ENCODE peak calls at places on chromosomes 7 and 10, in eight cellular contexts. One of them, this sample, is unnamed.

GRCh38 chr7:143503261-143503660 is 25.6 kb downstream of the TAS2R41 start:
- DNase-seq in mesenchymal stem cell: no peak
- DNase-seq in PC-9: no peak
- DNase-seq in DND-41: no peak
- DNase-seq in HepG2: no peak
- DNase-seq in neuronal stem cell: no peak
- DNase-seq in PC-3: no peak
- DNase-seq in hepatocyte: no peak
- DNase-seq in this sample: no peak

GRCh38 chr10:130763491-130763890 is 548.0 kb downstream of the TCERG1L start:
- DNase-seq in mesenchymal stem cell: no peak
- DNase-seq in PC-9: no peak
- DNase-seq in DND-41: no peak
- DNase-seq in HepG2: no peak
- DNase-seq in neuronal stem cell: no peak
- DNase-seq in PC-3: no peak
- DNase-seq in hepatocyte: no peak
- DNase-seq in this sample: no peak

GRCh38 chr10:92678196-92678595 is 11.6 kb upstream of the HHEX start:
- DNase-seq in mesenchymal stem cell: no peak
- DNase-seq in PC-9: no peak
- DNase-seq in DND-41: no peak
- DNase-seq in HepG2: no peak
- DNase-seq in neuronal stem cell: no peak
- DNase-seq in PC-3: no peak
- DNase-seq in hepatocyte: no peak
- DNase-seq in this sample: no peak

GRCh38 chr7:122166708-122167107 is 22.7 kb upstream of the AASS start:
- DNase-seq in mesenchymal stem cell: peak; percentile 61
- DNase-seq in PC-9: peak; percentile 68
- DNase-seq in DND-41: no peak
- DNase-seq in HepG2: no peak
- DNase-seq in neuronal stem cell: no peak
- DNase-seq in PC-3: peak; percentile 64
- DNase-seq in hepatocyte: peak; percentile 23
- DNase-seq in this sample: no peak

GRCh38 chr10:62726142-62726541 is 78.4 kb upstream of the ADO start:
- DNase-seq in mesenchymal stem cell: no peak
- DNase-seq in PC-9: no peak
- DNase-seq in DND-41: no peak
- DNase-seq in HepG2: no peak
- DNase-seq in neuronal stem cell: no peak
- DNase-seq in PC-3: peak; percentile 86
- DNase-seq in hepatocyte: no peak
- DNase-seq in this sample: no peak

GRCh38 chr7:96501318-96501717 is 179.4 kb upstream of the SLC25A13 start:
- DNase-seq in mesenchymal stem cell: no peak
- DNase-seq in PC-9: no peak
- DNase-seq in DND-41: no peak
- DNase-seq in HepG2: no peak
- DNase-seq in neuronal stem cell: no peak
- DNase-seq in PC-3: no peak
- DNase-seq in hepatocyte: no peak
- DNase-seq in this sample: no peak

GRCh38 chr10:95755511-95756004 is 405 bp upstream of the ENTPD1 start:
- DNase-seq in mesenchymal stem cell: peak; percentile 53
- DNase-seq in PC-9: no peak
- DNase-seq in DND-41: no peak
- DNase-seq in HepG2: peak; percentile 6
- DNase-seq in neuronal stem cell: no peak
- DNase-seq in PC-3: peak; percentile 16
- DNase-seq in hepatocyte: peak; percentile 65
- DNase-seq in this sample: peak; percentile 15

GRCh38 chr10:46052057-46052790 is 6.2 kb upstream of the MSMB start:
- DNase-seq in mesenchymal stem cell: peak; percentile 38
- DNase-seq in PC-9: no peak
- DNase-seq in DND-41: no peak
- DNase-seq in HepG2: peak; percentile 98
- DNase-seq in neuronal stem cell: no peak
- DNase-seq in PC-3: peak; percentile 33
- DNase-seq in hepatocyte: no peak
- DNase-seq in this sample: peak; percentile 51

GRCh38 chr7:2016021-2016631 is 216.6 kb downstream of the MAD1L1 start:
- DNase-seq in mesenchymal stem cell: no peak
- DNase-seq in PC-9: no peak
- DNase-seq in DND-41: no peak
- DNase-seq in HepG2: no peak
- DNase-seq in neuronal stem cell: no peak
- DNase-seq in PC-3: no peak
- DNase-seq in hepatocyte: no peak
- DNase-seq in this sample: no peak

GRCh38 chr7:139041378-139042053 is 5.7 kb upstream of the ZC3HAV1L start:
- DNase-seq in mesenchymal stem cell: no peak
- DNase-seq in PC-9: no peak
- DNase-seq in DND-41: no peak
- DNase-seq in HepG2: no peak
- DNase-seq in neuronal stem cell: no peak
- DNase-seq in PC-3: no peak
- DNase-seq in hepatocyte: no peak
- DNase-seq in this sample: no peak

GRCh38 chr7:39758234-39758970 is 135.0 kb downstream of the RALA start:
- DNase-seq in mesenchymal stem cell: no peak
- DNase-seq in PC-9: no peak
- DNase-seq in DND-41: no peak
- DNase-seq in HepG2: no peak
- DNase-seq in neuronal stem cell: no peak
- DNase-seq in PC-3: no peak
- DNase-seq in hepatocyte: no peak
- DNase-seq in this sample: no peak

GRCh38 chr10:47040041-47040491 is 128.8 kb downstream of the PTPN20 start:
- DNase-seq in mesenchymal stem cell: no peak
- DNase-seq in PC-9: no peak
- DNase-seq in DND-41: no peak
- DNase-seq in HepG2: no peak
- DNase-seq in neuronal stem cell: no peak
- DNase-seq in PC-3: no peak
- DNase-seq in hepatocyte: no peak
- DNase-seq in this sample: no peak

GRCh38 chr7:39017369-39017768 is 39.7 kb downstream of the POU6F2 start:
- DNase-seq in mesenchymal stem cell: no peak
- DNase-seq in PC-9: no peak
- DNase-seq in DND-41: no peak
- DNase-seq in HepG2: no peak
- DNase-seq in neuronal stem cell: no peak
- DNase-seq in PC-3: no peak
- DNase-seq in hepatocyte: no peak
- DNase-seq in this sample: no peak

GRCh38 chr7:71313562-71313961 is 181.6 kb downstream of the GALNT17 start:
- DNase-seq in mesenchymal stem cell: no peak
- DNase-seq in PC-9: no peak
- DNase-seq in DND-41: no peak
- DNase-seq in HepG2: no peak
- DNase-seq in neuronal stem cell: no peak
- DNase-seq in PC-3: no peak
- DNase-seq in hepatocyte: no peak
- DNase-seq in this sample: peak; percentile 47

GRCh38 chr7:117098457-117098856 is 145.2 kb downstream of the ST7 start:
- DNase-seq in mesenchymal stem cell: peak; percentile 73
- DNase-seq in PC-9: no peak
- DNase-seq in DND-41: no peak
- DNase-seq in HepG2: no peak
- DNase-seq in neuronal stem cell: no peak
- DNase-seq in PC-3: peak; percentile 63
- DNase-seq in hepatocyte: no peak
- DNase-seq in this sample: no peak

GRCh38 chr7:55108818-55109217 is 90.0 kb downstream of the EGFR start:
- DNase-seq in mesenchymal stem cell: no peak
- DNase-seq in PC-9: no peak
- DNase-seq in DND-41: no peak
- DNase-seq in HepG2: no peak
- DNase-seq in neuronal stem cell: no peak
- DNase-seq in PC-3: peak; percentile 27
- DNase-seq in hepatocyte: no peak
- DNase-seq in this sample: no peak
- H3K4me2 ChIP-seq in mesenchymal stem cell: no peak overlapping the region
- H3K4me2 ChIP-seq in PC-9: peak overlapping the region; percentile 45
- H3K4me2 ChIP-seq in DND-41: no peak overlapping the region
- H3K4me2 ChIP-seq in HepG2: no peak overlapping the region
- H3K4me2 ChIP-seq in neuronal stem cell: no peak overlapping the region
- H3K4me2 ChIP-seq in PC-3: peak overlapping the region; percentile 72
- H3K4me2 ChIP-seq in hepatocyte: peak overlapping the region; percentile 35
- H3K4me2 ChIP-seq in this sample: no peak overlapping the region

GRCh38 chr7:21099432-21099831 is 312.7 kb upstream of the SP8 start:
- DNase-seq in mesenchymal stem cell: peak; percentile 21
- DNase-seq in PC-9: no peak
- DNase-seq in DND-41: no peak
- DNase-seq in HepG2: no peak
- DNase-seq in neuronal stem cell: no peak
- DNase-seq in PC-3: no peak
- DNase-seq in hepatocyte: no peak
- DNase-seq in this sample: no peak
- H3K4me2 ChIP-seq in mesenchymal stem cell: no peak overlapping the region
- H3K4me2 ChIP-seq in PC-9: no peak overlapping the region
- H3K4me2 ChIP-seq in DND-41: no peak overlapping the region
- H3K4me2 ChIP-seq in HepG2: no peak overlapping the region
- H3K4me2 ChIP-seq in neuronal stem cell: no peak overlapping the region
- H3K4me2 ChIP-seq in PC-3: no peak overlapping the region
- H3K4me2 ChIP-seq in hepatocyte: no peak overlapping the region
- H3K4me2 ChIP-seq in this sample: no peak overlapping the region

GRCh38 chr7:372546-372938 is 82.6 kb downstream of the FOXL3 start:
- DNase-seq in mesenchymal stem cell: no peak
- DNase-seq in PC-9: no peak
- DNase-seq in DND-41: no peak
- DNase-seq in HepG2: no peak
- DNase-seq in neuronal stem cell: no peak
- DNase-seq in PC-3: no peak
- DNase-seq in hepatocyte: no peak
- DNase-seq in this sample: no peak

GRCh38 chr7:371119-371778 is 81.3 kb downstream of the FOXL3 start:
- DNase-seq in mesenchymal stem cell: no peak
- DNase-seq in PC-9: no peak
- DNase-seq in DND-41: no peak
- DNase-seq in HepG2: peak; percentile 90
- DNase-seq in neuronal stem cell: no peak
- DNase-seq in PC-3: no peak
- DNase-seq in hepatocyte: peak; percentile 48
- DNase-seq in this sample: no peak

GRCh38 chr7:370775-371118 is 80.8 kb downstream of the FOXL3 start:
- DNase-seq in mesenchymal stem cell: no peak
- DNase-seq in PC-9: no peak
- DNase-seq in DND-41: no peak
- DNase-seq in HepG2: no peak
- DNase-seq in neuronal stem cell: no peak
- DNase-seq in PC-3: no peak
- DNase-seq in hepatocyte: no peak
- DNase-seq in this sample: no peak

GRCh38 chr7:372939-373791 is 83.2 kb downstream of the FOXL3 start:
- DNase-seq in mesenchymal stem cell: no peak
- DNase-seq in PC-9: no peak
- DNase-seq in DND-41: no peak
- DNase-seq in HepG2: peak; percentile 92
- DNase-seq in neuronal stem cell: no peak
- DNase-seq in PC-3: no peak
- DNase-seq in hepatocyte: peak; percentile 80
- DNase-seq in this sample: peak; percentile 62

GRCh38 chr7:371779-372545 is 82.0 kb downstream of the FOXL3 start:
- DNase-seq in mesenchymal stem cell: no peak
- DNase-seq in PC-9: no peak
- DNase-seq in DND-41: no peak
- DNase-seq in HepG2: no peak
- DNase-seq in neuronal stem cell: no peak
- DNase-seq in PC-3: no peak
- DNase-seq in hepatocyte: no peak
- DNase-seq in this sample: no peak
- H3K4me2 ChIP-seq in mesenchymal stem cell: no peak overlapping the region
- H3K4me2 ChIP-seq in PC-9: no peak overlapping the region
- H3K4me2 ChIP-seq in DND-41: no peak overlapping the region
- H3K4me2 ChIP-seq in HepG2: peak overlapping the region; percentile 87
- H3K4me2 ChIP-seq in neuronal stem cell: no peak overlapping the region
- H3K4me2 ChIP-seq in PC-3: no peak overlapping the region
- H3K4me2 ChIP-seq in hepatocyte: no peak overlapping the region
- H3K4me2 ChIP-seq in this sample: no peak overlapping the region

DNA sequence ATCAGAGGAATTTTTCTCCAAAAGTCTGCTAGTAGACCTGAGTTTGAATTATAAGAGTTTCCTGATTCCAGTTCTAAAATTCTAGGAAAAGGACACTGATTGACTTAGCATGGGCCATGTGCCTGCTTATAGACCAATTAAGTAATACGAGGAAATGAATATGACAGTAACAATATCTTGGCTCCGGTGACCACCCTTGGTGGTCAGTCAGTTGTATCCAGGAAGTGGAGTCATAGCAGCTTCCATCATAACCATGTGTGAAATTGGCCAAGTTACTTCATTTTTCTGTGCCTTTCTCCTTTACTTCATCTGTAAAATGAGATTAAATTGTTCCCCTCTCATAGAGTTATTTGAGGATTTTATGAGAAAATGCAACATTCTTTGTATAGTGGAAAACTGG is 66.9 kb downstream of the MTPAP start:
- DNase-seq in mesenchymal stem cell: no peak
- DNase-seq in PC-9: no peak
- DNase-seq in DND-41: no peak
- DNase-seq in HepG2: no peak
- DNase-seq in neuronal stem cell: no peak
- DNase-seq in PC-3: no peak
- DNase-seq in hepatocyte: no peak
- DNase-seq in this sample: no peak
- H3K4me2 ChIP-seq in mesenchymal stem cell: no peak overlapping the region
- H3K4me2 ChIP-seq in PC-9: no peak overlapping the region
- H3K4me2 ChIP-seq in DND-41: no peak overlapping the region
- H3K4me2 ChIP-seq in HepG2: no peak overlapping the region
- H3K4me2 ChIP-seq in neuronal stem cell: no peak overlapping the region
- H3K4me2 ChIP-seq in PC-3: no peak overlapping the region
- H3K4me2 ChIP-seq in hepatocyte: no peak overlapping the region
- H3K4me2 ChIP-seq in this sample: no peak overlapping the region

DNA sequence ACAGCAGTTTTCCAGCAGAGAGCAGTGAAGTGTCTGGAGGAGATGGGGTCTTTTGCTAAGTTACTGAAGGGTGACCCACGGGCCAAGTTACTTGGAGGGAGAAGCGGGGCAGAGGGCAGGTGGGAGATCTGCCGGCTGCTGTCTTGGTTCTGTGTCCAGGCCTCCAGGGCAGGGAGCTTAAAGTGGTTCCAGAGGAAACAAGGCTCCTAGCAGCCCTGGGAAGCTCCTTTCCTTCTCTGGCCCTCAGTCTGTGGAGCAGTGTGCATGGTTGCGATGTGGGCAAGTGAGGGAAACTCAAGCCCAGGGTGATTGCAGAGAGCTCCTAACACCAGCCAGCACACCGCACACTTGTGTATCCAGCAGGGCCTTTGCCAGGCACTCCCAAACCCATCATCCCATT is 6.3 kb downstream of the GHRHR start:
- DNase-seq in mesenchymal stem cell: no peak
- DNase-seq in PC-9: no peak
- DNase-seq in DND-41: no peak
- DNase-seq in HepG2: no peak
- DNase-seq in neuronal stem cell: no peak
- DNase-seq in PC-3: no peak
- DNase-seq in hepatocyte: no peak
- DNase-seq in this sample: no peak
- H3K4me2 ChIP-seq in mesenchymal stem cell: no peak overlapping the region
- H3K4me2 ChIP-seq in PC-9: no peak overlapping the region
- H3K4me2 ChIP-seq in DND-41: no peak overlapping the region
- H3K4me2 ChIP-seq in HepG2: no peak overlapping the region
- H3K4me2 ChIP-seq in neuronal stem cell: no peak overlapping the region
- H3K4me2 ChIP-seq in PC-3: no peak overlapping the region
- H3K4me2 ChIP-seq in hepatocyte: no peak overlapping the region
- H3K4me2 ChIP-seq in this sample: no peak overlapping the region

GRCh38 chr10:89575037-89575436 is 39.6 kb upstream of the SLC16A12 start:
- DNase-seq in mesenchymal stem cell: no peak
- DNase-seq in PC-9: no peak
- DNase-seq in DND-41: no peak
- DNase-seq in HepG2: no peak
- DNase-seq in neuronal stem cell: no peak
- DNase-seq in PC-3: peak; percentile 46
- DNase-seq in hepatocyte: no peak
- DNase-seq in this sample: no peak
- H3K4me2 ChIP-seq in mesenchymal stem cell: no peak overlapping the region
- H3K4me2 ChIP-seq in PC-9: no peak overlapping the region
- H3K4me2 ChIP-seq in DND-41: no peak overlapping the region
- H3K4me2 ChIP-seq in HepG2: no peak overlapping the region
- H3K4me2 ChIP-seq in neuronal stem cell: no peak overlapping the region
- H3K4me2 ChIP-seq in PC-3: peak overlapping the region; percentile 53
- H3K4me2 ChIP-seq in hepatocyte: no peak overlapping the region
- H3K4me2 ChIP-seq in this sample: no peak overlapping the region